ENCODE peak calls at places on chromosomes 4 and X, in six cellular contexts. One of them, this sample, is unnamed.

GRCh38 chr4:152996101-152996500 is 60.0 kb downstream of the FHDC1 start:
- DNase-seq in colonic mucosa: no peak
- DNase-seq in cardiac fibroblast: no peak
- DNase-seq in AG04449: no peak
- DNase-seq in aorta: no peak
- DNase-seq in adrenal gland: peak; percentile 3
- DNase-seq in this sample: no peak

GRCh38 chr4:167150587-167150986 is 83.7 kb downstream of the SPOCK3 start:
- DNase-seq in colonic mucosa: no peak
- DNase-seq in cardiac fibroblast: no peak
- DNase-seq in AG04449: no peak
- DNase-seq in aorta: no peak
- DNase-seq in adrenal gland: no peak
- DNase-seq in this sample: no peak

GRCh38 chr4:4694296-4694772 is 152.5 kb upstream of the STX18 start:
- DNase-seq in colonic mucosa: no peak
- DNase-seq in cardiac fibroblast: no peak
- DNase-seq in AG04449: no peak
- DNase-seq in aorta: no peak
- DNase-seq in adrenal gland: peak; percentile 93
- DNase-seq in this sample: no peak

GRCh38 chrX:74519870-74520269 is 94.6 kb downstream of the RLIM start:
- DNase-seq in colonic mucosa: no peak
- DNase-seq in cardiac fibroblast: no peak
- DNase-seq in AG04449: no peak
- DNase-seq in aorta: no peak
- DNase-seq in adrenal gland: peak; percentile 21
- DNase-seq in this sample: no peak

GRCh38 chr4:44701037-44701436 is 22.8 kb downstream of the GUF1 start:
- DNase-seq in colonic mucosa: no peak
- DNase-seq in cardiac fibroblast: no peak
- DNase-seq in AG04449: no peak
- DNase-seq in aorta: no peak
- DNase-seq in adrenal gland: no peak
- DNase-seq in this sample: no peak

GRCh38 chrX:12770440-12770839 is 20.8 kb upstream of the PRPS2 start:
- DNase-seq in colonic mucosa: no peak
- DNase-seq in cardiac fibroblast: peak; percentile 53
- DNase-seq in AG04449: no peak
- DNase-seq in aorta: no peak
- DNase-seq in adrenal gland: no peak
- DNase-seq in this sample: no peak

GRCh38 chr4:86302242-86302641 is 57.6 kb downstream of the MAPK10 start:
- DNase-seq in colonic mucosa: peak; percentile 22
- DNase-seq in cardiac fibroblast: peak; percentile 91
- DNase-seq in AG04449: no peak
- DNase-seq in aorta: no peak
- DNase-seq in adrenal gland: peak; percentile 28
- DNase-seq in this sample: no peak

GRCh38 chrX:152989292-152989658 is 4.6 kb downstream of the PNMA5 start:
- DNase-seq in colonic mucosa: no peak
- DNase-seq in cardiac fibroblast: peak; percentile 5
- DNase-seq in AG04449: no peak
- DNase-seq in aorta: no peak
- DNase-seq in adrenal gland: no peak
- DNase-seq in this sample: no peak

GRCh38 chrX:23982891-23983290 is 44.1 kb downstream of the KLHL15 start:
- DNase-seq in colonic mucosa: no peak
- DNase-seq in cardiac fibroblast: no peak
- DNase-seq in AG04449: no peak
- DNase-seq in aorta: no peak
- DNase-seq in adrenal gland: no peak
- DNase-seq in this sample: no peak

GRCh38 chr4:80610845-80611244 is 275.3 kb downstream of the CFAP299 start:
- DNase-seq in colonic mucosa: peak; percentile 34
- DNase-seq in cardiac fibroblast: peak; percentile 51
- DNase-seq in AG04449: no peak
- DNase-seq in aorta: no peak
- DNase-seq in adrenal gland: no peak
- DNase-seq in this sample: no peak

GRCh38 chrX:12967711-12968465 is 7.0 kb upstream of the TMSB4X start:
- DNase-seq in colonic mucosa: no peak
- DNase-seq in cardiac fibroblast: no peak
- DNase-seq in AG04449: no peak
- DNase-seq in aorta: no peak
- DNase-seq in adrenal gland: no peak
- DNase-seq in this sample: no peak

GRCh38 chr4:141307241-141307689 is 86.6 kb downstream of the ZNF330 start:
- DNase-seq in colonic mucosa: peak; percentile 45
- DNase-seq in cardiac fibroblast: peak; percentile 74
- DNase-seq in AG04449: peak; percentile 29
- DNase-seq in aorta: no peak
- DNase-seq in adrenal gland: peak; percentile 65
- DNase-seq in this sample: peak; percentile 50

GRCh38 chr4:168876106-168876505 is 133.9 kb downstream of the CBR4 start:
- DNase-seq in colonic mucosa: no peak
- DNase-seq in cardiac fibroblast: no peak
- DNase-seq in AG04449: no peak
- DNase-seq in aorta: no peak
- DNase-seq in adrenal gland: no peak
- DNase-seq in this sample: no peak

GRCh38 chr4:98802673-98803286 is 126.2 kb downstream of the EIF4E start:
- DNase-seq in colonic mucosa: no peak
- DNase-seq in cardiac fibroblast: peak; percentile 36
- DNase-seq in AG04449: no peak
- DNase-seq in aorta: no peak
- DNase-seq in adrenal gland: no peak
- DNase-seq in this sample: no peak

GRCh38 chr4:104870495-104871228 is 276.0 kb upstream of the TET2 start:
- DNase-seq in colonic mucosa: no peak
- DNase-seq in cardiac fibroblast: no peak
- DNase-seq in AG04449: no peak
- DNase-seq in aorta: no peak
- DNase-seq in adrenal gland: no peak
- DNase-seq in this sample: no peak

GRCh38 chrX:120514236-120514635 is 45.1 kb upstream of the LAMP2 start:
- DNase-seq in colonic mucosa: no peak
- DNase-seq in cardiac fibroblast: peak; percentile 39
- DNase-seq in AG04449: no peak
- DNase-seq in aorta: no peak
- DNase-seq in adrenal gland: no peak
- DNase-seq in this sample: no peak

GRCh38 chrX:14675500-14675899 is 146.2 kb downstream of the GLRA2 start:
- DNase-seq in colonic mucosa: no peak
- DNase-seq in cardiac fibroblast: no peak
- DNase-seq in AG04449: no peak
- DNase-seq in aorta: no peak
- DNase-seq in adrenal gland: no peak
- DNase-seq in this sample: no peak

GRCh38 chrX:108020631-108021030 is 24.2 kb upstream of the VSIG1 start:
- DNase-seq in colonic mucosa: no peak
- DNase-seq in cardiac fibroblast: peak; percentile 45
- DNase-seq in AG04449: no peak
- DNase-seq in aorta: no peak
- DNase-seq in adrenal gland: peak; percentile 1
- DNase-seq in this sample: no peak

GRCh38 chr4:149911995-149912394 is 96.4 kb upstream of the IQCM start:
- DNase-seq in colonic mucosa: no peak
- DNase-seq in cardiac fibroblast: peak; percentile 9
- DNase-seq in AG04449: no peak
- DNase-seq in aorta: no peak
- DNase-seq in adrenal gland: no peak
- DNase-seq in this sample: no peak

GRCh38 chrX:40201486-40201885 is 103.7 kb upstream of the BCOR start:
- DNase-seq in colonic mucosa: no peak
- DNase-seq in cardiac fibroblast: no peak
- DNase-seq in AG04449: no peak
- DNase-seq in aorta: no peak
- DNase-seq in adrenal gland: no peak
- DNase-seq in this sample: no peak

GRCh38 chr4:53551963-53552362 is 39.3 kb downstream of the LNX1 start:
- DNase-seq in colonic mucosa: no peak
- DNase-seq in cardiac fibroblast: peak; percentile 38
- DNase-seq in AG04449: no peak
- DNase-seq in aorta: no peak
- DNase-seq in adrenal gland: peak; percentile 32
- DNase-seq in this sample: no peak

GRCh38 chrX:139200346-139200745 is 330.2 kb upstream of the F9 start:
- DNase-seq in colonic mucosa: no peak
- DNase-seq in cardiac fibroblast: no peak
- DNase-seq in AG04449: no peak
- DNase-seq in aorta: no peak
- DNase-seq in adrenal gland: no peak
- DNase-seq in this sample: no peak
- H3K4me3 ChIP-seq in colonic mucosa: no peak overlapping the region
- H3K4me3 ChIP-seq in cardiac fibroblast: no peak overlapping the region
- H3K4me3 ChIP-seq in AG04449: no peak overlapping the region
- H3K4me3 ChIP-seq in aorta: no peak overlapping the region
- H3K4me3 ChIP-seq in adrenal gland: no peak overlapping the region
- H3K4me3 ChIP-seq in this sample: no peak overlapping the region

GRCh38 chr4:124903995-124904722 is 191.6 kb upstream of the ANKRD50 start:
- DNase-seq in colonic mucosa: no peak
- DNase-seq in cardiac fibroblast: peak; percentile 63
- DNase-seq in AG04449: no peak
- DNase-seq in aorta: no peak
- DNase-seq in adrenal gland: peak; percentile 7
- DNase-seq in this sample: no peak
- H3K4me3 ChIP-seq in colonic mucosa: no peak overlapping the region
- H3K4me3 ChIP-seq in cardiac fibroblast: peak overlapping the region; percentile 2
- H3K4me3 ChIP-seq in AG04449: peak overlapping the region; percentile 35
- H3K4me3 ChIP-seq in aorta: peak overlapping the region; percentile 59
- H3K4me3 ChIP-seq in adrenal gland: no peak overlapping the region
- H3K4me3 ChIP-seq in this sample: no peak overlapping the region

GRCh38 chrX:28491941-28492340 is 95.3 kb upstream of the IL1RAPL1 start:
- DNase-seq in colonic mucosa: no peak
- DNase-seq in cardiac fibroblast: peak; percentile 9
- DNase-seq in AG04449: no peak
- DNase-seq in aorta: no peak
- DNase-seq in adrenal gland: no peak
- DNase-seq in this sample: no peak
- H3K4me3 ChIP-seq in colonic mucosa: no peak overlapping the region
- H3K4me3 ChIP-seq in cardiac fibroblast: no peak overlapping the region
- H3K4me3 ChIP-seq in AG04449: no peak overlapping the region
- H3K4me3 ChIP-seq in aorta: no peak overlapping the region
- H3K4me3 ChIP-seq in adrenal gland: no peak overlapping the region
- H3K4me3 ChIP-seq in this sample: no peak overlapping the region

GRCh38 chr4:3369781-3370660 is 71.7 kb upstream of the HGFAC start:
- DNase-seq in colonic mucosa: no peak
- DNase-seq in cardiac fibroblast: peak; percentile 95
- DNase-seq in AG04449: peak; percentile 70
- DNase-seq in aorta: peak; percentile 82
- DNase-seq in adrenal gland: peak; percentile 62
- DNase-seq in this sample: peak; percentile 74
- H3K4me3 ChIP-seq in colonic mucosa: no peak overlapping the region
- H3K4me3 ChIP-seq in cardiac fibroblast: peak overlapping the region; percentile 54
- H3K4me3 ChIP-seq in AG04449: peak overlapping the region; percentile 49
- H3K4me3 ChIP-seq in aorta: no peak overlapping the region
- H3K4me3 ChIP-seq in adrenal gland: no peak overlapping the region
- H3K4me3 ChIP-seq in this sample: no peak overlapping the region

GRCh38 chr4:155001229-155001628 is 207.2 kb upstream of the NPY2R start:
- DNase-seq in colonic mucosa: no peak
- DNase-seq in cardiac fibroblast: no peak
- DNase-seq in AG04449: no peak
- DNase-seq in aorta: no peak
- DNase-seq in adrenal gland: no peak
- DNase-seq in this sample: no peak

GRCh38 chr4:154999950-155000578 is 208.4 kb upstream of the NPY2R start:
- DNase-seq in colonic mucosa: no peak
- DNase-seq in cardiac fibroblast: no peak
- DNase-seq in AG04449: no peak
- DNase-seq in aorta: no peak
- DNase-seq in adrenal gland: no peak
- DNase-seq in this sample: peak; percentile 65

GRCh38 chr4:154998773-154999172 is 209.7 kb upstream of the NPY2R start:
- DNase-seq in colonic mucosa: no peak
- DNase-seq in cardiac fibroblast: no peak
- DNase-seq in AG04449: no peak
- DNase-seq in aorta: no peak
- DNase-seq in adrenal gland: no peak
- DNase-seq in this sample: no peak

GRCh38 chr4:154998284-154998683 is 210.2 kb upstream of the NPY2R start:
- DNase-seq in colonic mucosa: no peak
- DNase-seq in cardiac fibroblast: peak; percentile 98
- DNase-seq in AG04449: no peak
- DNase-seq in aorta: no peak
- DNase-seq in adrenal gland: no peak
- DNase-seq in this sample: no peak
- H3K4me3 ChIP-seq in colonic mucosa: no peak overlapping the region
- H3K4me3 ChIP-seq in cardiac fibroblast: no peak overlapping the region
- H3K4me3 ChIP-seq in AG04449: no peak overlapping the region
- H3K4me3 ChIP-seq in aorta: no peak overlapping the region
- H3K4me3 ChIP-seq in adrenal gland: no peak overlapping the region
- H3K4me3 ChIP-seq in this sample: no peak overlapping the region

DNA sequence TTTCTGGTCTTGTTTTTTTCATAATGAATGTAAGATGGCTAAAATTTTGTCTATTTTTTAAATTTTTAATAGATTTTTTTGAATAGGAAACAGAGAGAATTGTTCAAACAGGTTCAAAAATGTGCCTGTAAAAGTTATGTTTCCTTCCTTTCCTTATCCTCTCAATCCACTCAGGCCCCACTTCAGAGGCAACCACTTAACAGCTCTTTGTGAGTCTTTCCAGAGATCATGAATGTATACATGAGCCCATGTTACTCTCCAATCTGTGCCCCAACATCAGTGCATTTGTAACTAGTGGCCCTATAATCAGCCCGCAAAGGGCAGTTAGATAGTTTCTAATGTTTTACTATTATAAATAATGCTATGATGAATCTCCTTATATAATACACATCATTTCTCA is 14.0 kb downstream of the CFI start:
- DNase-seq in colonic mucosa: no peak
- DNase-seq in cardiac fibroblast: no peak
- DNase-seq in AG04449: no peak
- DNase-seq in aorta: no peak
- DNase-seq in adrenal gland: no peak
- DNase-seq in this sample: no peak
- H3K4me3 ChIP-seq in colonic mucosa: no peak overlapping the region
- H3K4me3 ChIP-seq in cardiac fibroblast: no peak overlapping the region
- H3K4me3 ChIP-seq in AG04449: no peak overlapping the region
- H3K4me3 ChIP-seq in aorta: no peak overlapping the region
- H3K4me3 ChIP-seq in adrenal gland: no peak overlapping the region
- H3K4me3 ChIP-seq in this sample: no peak overlapping the region

DNA sequence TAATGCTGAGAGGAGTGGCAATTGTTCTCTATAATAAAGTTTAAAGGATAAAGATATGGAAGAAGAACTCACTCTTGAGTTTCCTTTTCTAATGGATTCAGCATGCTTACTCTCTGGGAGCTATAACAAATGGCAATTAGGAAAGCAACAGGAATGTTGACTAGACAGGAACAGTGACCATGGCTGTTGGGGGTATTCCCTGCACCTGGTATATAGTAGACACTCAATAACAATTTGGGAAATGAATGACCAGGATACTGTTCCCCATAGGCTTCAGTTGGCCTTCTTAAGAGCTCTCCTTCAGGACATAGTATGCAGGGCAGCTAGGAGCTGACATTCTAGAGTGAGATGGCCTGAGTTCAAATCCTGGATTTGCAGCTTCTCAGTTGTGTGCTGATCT is 1.8 kb downstream of the LIMCH1 start:
- DNase-seq in colonic mucosa: no peak
- DNase-seq in cardiac fibroblast: no peak
- DNase-seq in AG04449: no peak
- DNase-seq in aorta: no peak
- DNase-seq in adrenal gland: no peak
- DNase-seq in this sample: no peak
- H3K4me3 ChIP-seq in colonic mucosa: no peak overlapping the region
- H3K4me3 ChIP-seq in cardiac fibroblast: no peak overlapping the region
- H3K4me3 ChIP-seq in AG04449: no peak overlapping the region
- H3K4me3 ChIP-seq in aorta: no peak overlapping the region
- H3K4me3 ChIP-seq in adrenal gland: no peak overlapping the region
- H3K4me3 ChIP-seq in this sample: no peak overlapping the region

GRCh38 chr4:791866-792630 is 33.9 kb downstream of the CPLX1 start:
- DNase-seq in colonic mucosa: peak; percentile 56
- DNase-seq in cardiac fibroblast: no peak
- DNase-seq in AG04449: no peak
- DNase-seq in aorta: peak; percentile 80
- DNase-seq in adrenal gland: peak; percentile 43
- DNase-seq in this sample: no peak
- H3K4me3 ChIP-seq in colonic mucosa: peak overlapping the region; percentile 19
- H3K4me3 ChIP-seq in cardiac fibroblast: no peak overlapping the region
- H3K4me3 ChIP-seq in AG04449: no peak overlapping the region
- H3K4me3 ChIP-seq in aorta: no peak overlapping the region
- H3K4me3 ChIP-seq in adrenal gland: no peak overlapping the region
- H3K4me3 ChIP-seq in this sample: no peak overlapping the region